ENCODE peak calls at places on chromosomes 2 and 18, in eight cellular contexts. L is GM13976, Q is esophagus squamous epithelium, M is tibial artery, E is ecto neural progenitor cell, Z is chondrocyte, H is K562, O is cardiac septum. Y is an unnamed sample.

GRCh38 chr2:197079832-197080555 is 153.5 kb upstream of the PGAP1 start:
- DNase-seq in Q (no peak), M (no peak), Z (no peak), L (no peak), E (no peak), O (no peak), H (no peak), Y (no peak)

GRCh38 chr2:37671816-37672103 is 318 bp upstream of the CDC42EP3 start:
- DNase-seq in Q (no peak), E (no peak), L (no peak), O (no peak), M (peak), H (no peak), Z (no peak), Y (no peak)

GRCh38 chr2:15729709-15730544 is 138.3 kb downstream of the DDX1 start:
- DNase-seq in H (no peak), Z (no peak), L (no peak), E (no peak), Q (no peak), O (no peak), M (no peak), Y (no peak)

GRCh38 chr18:74435740-74436139 is 21.4 kb downstream of the DIPK1C start:
- DNase-seq in O (no peak), E (no peak), Z (no peak), H (no peak), M (no peak), L (no peak), Q (no peak), Y (no peak)

GRCh38 chr2:12722445-12723316 is 5.9 kb downstream of the TRIB2 start:
- DNase-seq in Z (no peak), E (no peak), H (no peak), Q (no peak), M (no peak), O (no peak), L (no peak), Y (no peak)

GRCh38 chr2:140863713-140864112 is 1267.1 kb downstream of the LRP1B start:
- DNase-seq in Z (no peak), M (no peak), L (peak), H (peak), E (no peak), O (no peak), Q (no peak), Y (no peak)

GRCh38 chr2:5950736-5951135 is 258.6 kb downstream of the SOX11 start:
- DNase-seq in L (no peak), Q (no peak), M (no peak), H (no peak), O (no peak), E (no peak), Z (no peak), Y (no peak)

GRCh38 chr2:156982615-156983014 is 274.9 kb upstream of the GALNT5 start:
- DNase-seq in O (no peak), Q (no peak), M (no peak), Z (no peak), E (no peak), H (no peak), L (no peak), Y (no peak)

GRCh38 chr18:75811156-75811555 is 383.7 kb upstream of the SMIM21 start:
- DNase-seq in H (no peak), Z (no peak), E (no peak), Q (no peak), L (no peak), O (no peak), M (no peak), Y (no peak)

GRCh38 chr2:122960727-122961641 is 1064.1 kb upstream of the CNTNAP5 start:
- DNase-seq in E (no peak), M (no peak), L (no peak), O (no peak), Z (no peak), Q (no peak), H (no peak), Y (no peak)

GRCh38 chr2:147739531-147739930 is 105.3 kb upstream of the ACVR2A start:
- DNase-seq in H (no peak), L (no peak), Z (no peak), O (no peak), E (no peak), Q (no peak), M (no peak), Y (no peak)

GRCh38 chr2:167381349-167381748 is 493.1 kb downstream of the XIRP2 start:
- DNase-seq in Q (no peak), H (no peak), E (no peak), O (no peak), M (no peak), Z (no peak), L (no peak), Y (no peak)

GRCh38 chr2:208358758-208359631 is 47.6 kb upstream of the PTH2R start:
- DNase-seq in O (no peak), M (no peak), E (no peak), H (no peak), L (no peak), Q (no peak), Z (no peak), Y (peak)

GRCh38 chr2:96164459-96165184 is 19.4 kb upstream of the DUSP2 start:
- DNase-seq in Q (no peak), M (no peak), O (peak), E (no peak), Z (no peak), H (no peak), L (peak), Y (peak)

GRCh38 chr2:211435331-211435730 is 878.9 kb downstream of the CPS1 start:
- DNase-seq in M (no peak), H (no peak), E (no peak), Z (no peak), O (no peak), L (no peak), Q (no peak), Y (peak)

GRCh38 chr2:222050981-222051380 is 247.8 kb downstream of the PAX3 start:
- DNase-seq in L (no peak), E (no peak), Z (no peak), M (no peak), O (no peak), H (no peak), Q (no peak), Y (no peak)

GRCh38 chr2:173427887-173428683 is 73.4 kb downstream of the CDCA7 start:
- DNase-seq in L (no peak), O (no peak), Q (no peak), M (no peak), H (no peak), E (no peak), Z (no peak), Y (no peak)

GRCh38 chr2:50344509-50345106 is 687.3 kb downstream of the NRXN1 start:
- DNase-seq in E (peak), M (no peak), Q (no peak), O (no peak), L (no peak), Z (no peak), H (no peak), Y (peak)

GRCh38 chr2:12262681-12263436 is 453.9 kb upstream of the TRIB2 start:
- DNase-seq in L (no peak), M (no peak), H (no peak), E (no peak), Z (no peak), O (no peak), Q (no peak), Y (no peak)

GRCh38 chr2:58762176-58762781 is 521.2 kb upstream of the FANCL start:
- DNase-seq in Q (no peak), H (peak), E (peak), M (no peak), L (no peak), O (no peak), Z (no peak), Y (peak)

GRCh38 chr18:46497129-46497528 is 159.9 kb downstream of the LOXHD1 start:
- DNase-seq in M (no peak), O (no peak), Q (no peak), H (peak), L (no peak), Z (no peak), E (peak), Y (peak)

GRCh38 chr2:233387667-233388528 is 33.6 kb downstream of the DGKD start:
- DNase-seq in E (no peak), Z (peak), Q (no peak), L (no peak), H (no peak), O (peak), M (peak), Y (no peak)

GRCh38 chr2:219060821-219061791 is at the start of gene IHH:
- DNase-seq in O (no peak), Z (no peak), H (no peak), L (peak), M (no peak), Q (no peak), E (peak), Y (peak)

GRCh38 chr2:220478305-220479058 is 851.1 kb downstream of the SLC4A3 start:
- DNase-seq in E (no peak), Z (no peak), M (no peak), H (no peak), O (no peak), L (no peak), Q (no peak), Y (no peak)

GRCh38 chr2:49123600-49123999 is 30.7 kb downstream of the FSHR start:
- DNase-seq in Z (no peak), L (no peak), E (no peak), O (no peak), H (no peak), M (no peak), Q (no peak), Y (no peak)

GRCh38 chr2:98118161-98118560 is 31.2 kb downstream of the VWA3B start:
- DNase-seq in Z (no peak), L (no peak), E (no peak), H (no peak), O (no peak), Q (no peak), M (no peak), Y (no peak)

GRCh38 chr2:8680931-8681760 is 710 bp upstream of the ID2 start:
- DNase-seq in M (peak), E (peak), O (peak), H (peak), Z (no peak), L (no peak), Q (no peak), Y (peak)

GRCh38 chr18:55768255-55768654 is 180.3 kb upstream of the TCF4 start:
- DNase-seq in E (no peak), Q (no peak), M (no peak), H (no peak), Z (no peak), O (no peak), L (no peak), Y (peak)

GRCh38 chr18:72375628-72376027 is 168.5 kb downstream of the CBLN2 start:
- DNase-seq in M (no peak), Q (no peak), E (no peak), Z (no peak), H (no peak), L (no peak), O (no peak), Y (no peak)

GRCh38 chr2:37737507-37737906 is 66.1 kb upstream of the CDC42EP3 start:
- DNase-seq in M (no peak), Q (no peak), L (no peak), E (no peak), H (no peak), Z (no peak), O (no peak), Y (no peak)

GRCh38 chr2:167749641-167750040 is 497.8 kb downstream of the STK39 start:
- DNase-seq in E (no peak), Z (no peak), O (no peak), M (no peak), L (no peak), Q (no peak), H (no peak), Y (no peak)

GRCh38 chr2:200396726-200397348 is 90.3 kb downstream of the SPATS2L start:
- DNase-seq in E (no peak), Z (no peak), O (no peak), Q (no peak), H (no peak), M (no peak), L (no peak), Y (no peak)

GRCh38 chr2:207796585-207797350 is 27.1 kb upstream of the FZD5 start:
- DNase-seq in Q (no peak), M (no peak), O (no peak), Z (no peak), L (no peak), H (no peak), E (peak), Y (peak)

Y was measured in H9.